ENCODE peak calls at places on chromosomes 13 and 19, in six cellular contexts. One of them, this sample, is unnamed.

GRCh38 chr19:51016798-51017683 is 2.5 kb downstream of the KLK10 start:
- DNase-seq in H7: peak; percentile 97
- DNase-seq in T-helper 2 cell: no peak
- DNase-seq in head of caudate nucleus: peak; percentile 80
- DNase-seq in iPS DF 6.9: peak; percentile 87
- DNase-seq in amniotic stem cell: no peak
- DNase-seq in this sample: no peak

GRCh38 chr13:21573920-21574712 is 29.9 kb downstream of the MICU2 start:
- DNase-seq in iPS DF 6.9: no peak
- DNase-seq in T-helper 2 cell: no peak
- DNase-seq in amniotic stem cell: no peak
- DNase-seq in head of caudate nucleus: no peak
- DNase-seq in H7: peak; percentile 9
- DNase-seq in this sample: no peak

GRCh38 chr19:36182612-36183454 is 30.6 kb upstream of the COX7A1 start:
- DNase-seq in head of caudate nucleus: no peak
- DNase-seq in T-helper 2 cell: no peak
- DNase-seq in amniotic stem cell: no peak
- DNase-seq in H7: no peak
- DNase-seq in iPS DF 6.9: no peak
- DNase-seq in this sample: no peak

GRCh38 chr13:76503756-76504155 is 382.4 kb downstream of the KCTD12 start:
- DNase-seq in head of caudate nucleus: no peak
- DNase-seq in H7: no peak
- DNase-seq in T-helper 2 cell: no peak
- DNase-seq in amniotic stem cell: no peak
- DNase-seq in iPS DF 6.9: no peak
- DNase-seq in this sample: no peak

GRCh38 chr19:4140237-4140711 is 13.2 kb upstream of the CREB3L3 start:
- DNase-seq in amniotic stem cell: peak; percentile 33
- DNase-seq in head of caudate nucleus: no peak
- DNase-seq in iPS DF 6.9: peak; percentile 67
- DNase-seq in H7: peak; percentile 91
- DNase-seq in T-helper 2 cell: no peak
- DNase-seq in this sample: no peak

GRCh38 chr13:40273173-40274000 is 393.1 kb downstream of the FOXO1 start:
- DNase-seq in T-helper 2 cell: no peak
- DNase-seq in amniotic stem cell: no peak
- DNase-seq in head of caudate nucleus: peak; percentile 54
- DNase-seq in iPS DF 6.9: no peak
- DNase-seq in H7: no peak
- DNase-seq in this sample: no peak

GRCh38 chr13:69828527-69828926 is 279.1 kb upstream of the ATXN8OS start:
- DNase-seq in T-helper 2 cell: no peak
- DNase-seq in amniotic stem cell: no peak
- DNase-seq in H7: no peak
- DNase-seq in head of caudate nucleus: no peak
- DNase-seq in iPS DF 6.9: no peak
- DNase-seq in this sample: no peak

GRCh38 chr19:40702337-40703012 is 12.0 kb upstream of the NUMBL start:
- DNase-seq in iPS DF 6.9: no peak
- DNase-seq in amniotic stem cell: no peak
- DNase-seq in head of caudate nucleus: peak; percentile 71
- DNase-seq in T-helper 2 cell: no peak
- DNase-seq in H7: peak; percentile 90
- DNase-seq in this sample: no peak

GRCh38 chr19:478236-478888 is 17.5 kb upstream of the SHC2 start:
- DNase-seq in amniotic stem cell: no peak
- DNase-seq in iPS DF 6.9: no peak
- DNase-seq in T-helper 2 cell: no peak
- DNase-seq in head of caudate nucleus: no peak
- DNase-seq in H7: peak; percentile 69
- DNase-seq in this sample: no peak

GRCh38 chr13:23349127-23349897 is 84.2 kb downstream of the SACS start:
- DNase-seq in T-helper 2 cell: no peak
- DNase-seq in iPS DF 6.9: no peak
- DNase-seq in H7: no peak
- DNase-seq in head of caudate nucleus: no peak
- DNase-seq in amniotic stem cell: no peak
- DNase-seq in this sample: no peak

GRCh38 chr13:51981355-51981754 is 29.9 kb downstream of the ATP7B start:
- DNase-seq in H7: no peak
- DNase-seq in iPS DF 6.9: no peak
- DNase-seq in head of caudate nucleus: no peak
- DNase-seq in T-helper 2 cell: no peak
- DNase-seq in amniotic stem cell: no peak
- DNase-seq in this sample: no peak

GRCh38 chr19:37551123-37551993 is 43.2 kb downstream of the ZNF571 start:
- DNase-seq in amniotic stem cell: no peak
- DNase-seq in H7: peak; percentile 29
- DNase-seq in T-helper 2 cell: peak; percentile 23
- DNase-seq in head of caudate nucleus: peak; percentile 75
- DNase-seq in iPS DF 6.9: peak; percentile 13
- DNase-seq in this sample: no peak

GRCh38 chr13:46327256-46327655 is 59.8 kb downstream of the RUBCNL start:
- DNase-seq in amniotic stem cell: no peak
- DNase-seq in H7: no peak
- DNase-seq in T-helper 2 cell: no peak
- DNase-seq in iPS DF 6.9: no peak
- DNase-seq in head of caudate nucleus: no peak
- DNase-seq in this sample: no peak

GRCh38 chr19:409006-409514 is at the start of gene C2CD4C:
- DNase-seq in head of caudate nucleus: peak; percentile 58
- DNase-seq in iPS DF 6.9: no peak
- DNase-seq in H7: no peak
- DNase-seq in T-helper 2 cell: no peak
- DNase-seq in amniotic stem cell: no peak
- DNase-seq in this sample: no peak

GRCh38 chr19:57068921-57069697 is 50.7 kb upstream of the USP29 start:
- DNase-seq in head of caudate nucleus: peak; percentile 65
- DNase-seq in T-helper 2 cell: no peak
- DNase-seq in iPS DF 6.9: no peak
- DNase-seq in H7: peak; percentile 29
- DNase-seq in amniotic stem cell: no peak
- DNase-seq in this sample: no peak

GRCh38 chr19:1315470-1316166 is 29.9 kb downstream of the EFNA2 start:
- DNase-seq in iPS DF 6.9: no peak
- DNase-seq in amniotic stem cell: peak; percentile 9
- DNase-seq in head of caudate nucleus: peak; percentile 87
- DNase-seq in T-helper 2 cell: no peak
- DNase-seq in H7: peak; percentile 97
- DNase-seq in this sample: no peak

GRCh38 chr19:2271516-2272103 is 10.4 kb downstream of the PEAK3 start:
- DNase-seq in iPS DF 6.9: no peak
- DNase-seq in head of caudate nucleus: no peak
- DNase-seq in H7: peak; percentile 61
- DNase-seq in T-helper 2 cell: no peak
- DNase-seq in amniotic stem cell: peak; percentile 43
- DNase-seq in this sample: no peak